ENCODE peak calls at places on chromosomes 2 and 18, in five cellular contexts. One of them, this sample, is unnamed.

GRCh38 chr2:71697106-71698010 is 244.0 kb downstream of the DYSF start:
- DNase-seq in uterus: no peak
- DNase-seq in GM23248: no peak
- DNase-seq in A549: no peak
- DNase-seq in RWPE2: peak; percentile 24
- DNase-seq in this sample: no peak

GRCh38 chr2:33510589-33510968 is 34.1 kb downstream of the RASGRP3 start:
- DNase-seq in GM23248: peak; percentile 36
- DNase-seq in uterus: no peak
- DNase-seq in A549: no peak
- DNase-seq in RWPE2: no peak
- DNase-seq in this sample: no peak

GRCh38 chr2:207632575-207633492 is 7.6 kb upstream of the METTL21A start:
- DNase-seq in A549: peak; percentile 89
- DNase-seq in RWPE2: no peak
- DNase-seq in GM23248: peak; percentile 81
- DNase-seq in uterus: no peak
- DNase-seq in this sample: no peak

GRCh38 chr2:45636013-45636412 is 15.5 kb upstream of the PRKCE start:
- DNase-seq in uterus: no peak
- DNase-seq in GM23248: no peak
- DNase-seq in A549: no peak
- DNase-seq in RWPE2: no peak
- DNase-seq in this sample: no peak

GRCh38 chr2:207334631-207335371 is 169.1 kb upstream of the KLF7 start:
- DNase-seq in RWPE2: peak; percentile 95
- DNase-seq in uterus: peak; percentile 61
- DNase-seq in GM23248: peak; percentile 98
- DNase-seq in A549: peak; percentile 88
- DNase-seq in this sample: peak; percentile 14

GRCh38 chr2:13005761-13006336 is 289.1 kb downstream of the TRIB2 start:
- DNase-seq in A549: no peak
- DNase-seq in uterus: no peak
- DNase-seq in RWPE2: no peak
- DNase-seq in GM23248: no peak
- DNase-seq in this sample: peak; percentile 24

GRCh38 chr18:51235011-51235789 is 37.7 kb upstream of the MEX3C start:
- DNase-seq in GM23248: peak; percentile 17
- DNase-seq in A549: peak; percentile 48
- DNase-seq in RWPE2: no peak
- DNase-seq in uterus: no peak
- DNase-seq in this sample: no peak

GRCh38 chr2:225697936-225698335 is 298.4 kb downstream of the NYAP2 start:
- DNase-seq in uterus: no peak
- DNase-seq in GM23248: no peak
- DNase-seq in A549: no peak
- DNase-seq in RWPE2: no peak
- DNase-seq in this sample: no peak

GRCh38 chr18:48036191-48036590 is 105.7 kb upstream of the SMAD2 start:
- DNase-seq in A549: no peak
- DNase-seq in RWPE2: peak; percentile 26
- DNase-seq in uterus: peak; percentile 16
- DNase-seq in GM23248: peak; percentile 33
- DNase-seq in this sample: no peak

GRCh38 chr2:232891621-232892071 is 21.6 kb downstream of the SNORC start:
- DNase-seq in RWPE2: no peak
- DNase-seq in GM23248: peak; percentile 92
- DNase-seq in uterus: no peak
- DNase-seq in A549: no peak
- DNase-seq in this sample: no peak

GRCh38 chr2:64114063-64114911 is 29.9 kb downstream of the PELI1 start:
- DNase-seq in RWPE2: no peak
- DNase-seq in GM23248: peak; percentile 85
- DNase-seq in A549: no peak
- DNase-seq in uterus: no peak
- DNase-seq in this sample: no peak

GRCh38 chr2:29272311-29272710 is 157.1 kb downstream of the CLIP4 start:
- DNase-seq in A549: no peak
- DNase-seq in RWPE2: no peak
- DNase-seq in GM23248: no peak
- DNase-seq in uterus: no peak
- DNase-seq in this sample: no peak

GRCh38 chr2:239832101-239832994 is 192.8 kb downstream of the NDUFA10 start:
- DNase-seq in GM23248: no peak
- DNase-seq in RWPE2: no peak
- DNase-seq in A549: no peak
- DNase-seq in uterus: peak; percentile 4
- DNase-seq in this sample: no peak

GRCh38 chr2:9232166-9232479 is 25.5 kb downstream of the ASAP2 start:
- DNase-seq in RWPE2: no peak
- DNase-seq in uterus: no peak
- DNase-seq in GM23248: no peak
- DNase-seq in A549: no peak
- DNase-seq in this sample: no peak

GRCh38 chr2:109497911-109498870 is 115.6 kb downstream of the SEPTIN10 start:
- DNase-seq in uterus: no peak
- DNase-seq in GM23248: peak; percentile 49
- DNase-seq in A549: no peak
- DNase-seq in RWPE2: no peak
- DNase-seq in this sample: no peak

GRCh38 chr2:119827866-119828507 is 68.3 kb downstream of the PTPN4 start:
- DNase-seq in uterus: no peak
- DNase-seq in GM23248: peak; percentile 15
- DNase-seq in RWPE2: no peak
- DNase-seq in A549: no peak
- DNase-seq in this sample: no peak

GRCh38 chr2:196513796-196514526 is 125.6 kb upstream of the CCDC150 start:
- DNase-seq in A549: no peak
- DNase-seq in GM23248: no peak
- DNase-seq in RWPE2: no peak
- DNase-seq in uterus: no peak
- DNase-seq in this sample: no peak

GRCh38 chr2:53787255-53787910 is 539 bp downstream of the ERLEC1 start:
- DNase-seq in RWPE2: no peak
- DNase-seq in GM23248: peak; percentile 72
- DNase-seq in uterus: no peak
- DNase-seq in A549: peak; percentile 9
- DNase-seq in this sample: no peak

GRCh38 chr2:136384541-136385303 is 266.8 kb upstream of the CXCR4 start:
- DNase-seq in A549: peak; percentile 33
- DNase-seq in RWPE2: no peak
- DNase-seq in GM23248: peak; percentile 33
- DNase-seq in uterus: no peak
- DNase-seq in this sample: no peak

GRCh38 chr2:138922973-138923563 is 142.9 kb upstream of the NXPH2 start:
- DNase-seq in GM23248: peak; percentile 43
- DNase-seq in uterus: no peak
- DNase-seq in A549: peak; percentile 25
- DNase-seq in RWPE2: no peak
- DNase-seq in this sample: no peak

GRCh38 chr2:213238753-213239591 is 45.3 kb upstream of the SPAG16 start:
- DNase-seq in uterus: no peak
- DNase-seq in GM23248: peak; percentile 83
- DNase-seq in A549: peak; percentile 58
- DNase-seq in RWPE2: no peak
- DNase-seq in this sample: peak; percentile 18

GRCh38 chr2:55628931-55629330 is 11.5 kb upstream of the PPP4R3B start:
- DNase-seq in GM23248: no peak
- DNase-seq in RWPE2: no peak
- DNase-seq in uterus: no peak
- DNase-seq in A549: no peak
- DNase-seq in this sample: no peak

GRCh38 chr18:2891526-2892431 is 45.0 kb downstream of the EMILIN2 start:
- DNase-seq in GM23248: no peak
- DNase-seq in A549: no peak
- DNase-seq in uterus: no peak
- DNase-seq in RWPE2: no peak
- DNase-seq in this sample: no peak

GRCh38 chr2:201448701-201449100 is 2.6 kb downstream of the TRAK2 start:
- DNase-seq in GM23248: no peak
- DNase-seq in A549: no peak
- DNase-seq in RWPE2: no peak
- DNase-seq in uterus: no peak
- DNase-seq in this sample: no peak

DNA sequence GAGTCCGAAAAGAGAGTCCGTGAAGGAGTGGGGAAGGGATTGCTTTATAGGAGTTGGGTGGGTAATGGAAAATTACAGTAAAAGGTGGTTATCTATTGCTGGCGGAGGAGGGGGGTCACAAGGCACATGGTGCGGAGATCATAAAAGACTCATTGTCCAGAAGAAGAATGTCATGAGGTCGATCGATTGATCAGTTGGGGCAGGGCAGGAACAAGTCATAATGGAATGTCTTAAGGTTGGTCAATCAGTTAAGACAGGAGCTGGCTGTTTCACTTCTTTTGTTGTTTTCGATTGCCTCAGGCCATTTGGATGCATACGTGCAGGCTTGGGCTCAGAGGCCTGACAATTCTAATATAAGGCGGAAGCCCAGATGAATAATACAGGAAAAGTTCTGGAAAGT is 473.0 kb upstream of the TNP1 start:
- DNase-seq in RWPE2: no peak
- DNase-seq in uterus: no peak
- DNase-seq in GM23248: no peak
- DNase-seq in A549: no peak
- DNase-seq in this sample: no peak
- H3K4me1 ChIP-seq in RWPE2: peaks cover 23% of the 10 kb centered on the region
- H3K4me1 ChIP-seq in uterus: peaks cover 6% of the 10 kb centered on the region
- H3K4me1 ChIP-seq in GM23248: peaks cover 25% of the 10 kb centered on the region
- H3K4me1 ChIP-seq in A549: peaks cover 49% of the 10 kb centered on the region
- H3K4me1 ChIP-seq in this sample: no peaks in the 10 kb centered on the region

GRCh38 chr2:96527990-96528679 is 8.4 kb upstream of the ARID5A start:
- DNase-seq in A549: no peak
- DNase-seq in uterus: peak; percentile 55
- DNase-seq in GM23248: peak; percentile 48
- DNase-seq in RWPE2: no peak
- DNase-seq in this sample: no peak
- H3K4me3 ChIP-seq in A549: no peak overlapping the region
- H3K4me3 ChIP-seq in uterus: peak overlapping the region; percentile 44
- H3K4me3 ChIP-seq in GM23248: peak overlapping the region; percentile 75
- H3K4me3 ChIP-seq in RWPE2: no peak overlapping the region
- H3K4me3 ChIP-seq in this sample: peak overlapping the region; percentile 71

DNA sequence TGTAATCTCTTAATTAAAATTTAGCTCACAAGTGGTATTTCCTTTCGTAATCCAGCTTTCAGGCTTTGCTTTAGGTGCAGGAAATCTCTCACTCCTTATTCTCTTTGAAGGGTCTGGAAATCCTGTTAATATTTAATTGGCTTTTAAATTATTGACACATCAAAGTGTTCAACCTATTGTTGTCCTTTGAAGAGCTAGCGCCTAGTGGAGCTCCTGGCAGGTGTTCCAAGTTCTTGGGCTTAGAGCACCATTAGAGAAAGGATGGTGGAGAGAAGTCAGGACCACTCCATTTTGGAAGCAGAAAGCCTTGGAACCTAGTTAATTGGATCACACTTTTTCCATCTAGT is 92.4 kb downstream of the CABLES1 start:
- DNase-seq in uterus: no peak
- DNase-seq in GM23248: no peak
- DNase-seq in A549: no peak
- DNase-seq in RWPE2: no peak
- DNase-seq in this sample: no peak
- H3K4me1 ChIP-seq in uterus: peaks cover 14% of the 10 kb centered on the region
- H3K4me1 ChIP-seq in GM23248: peaks cover 75% of the 10 kb centered on the region
- H3K4me1 ChIP-seq in A549: peaks cover 4% of the 10 kb centered on the region
- H3K4me1 ChIP-seq in RWPE2: peaks cover 7% of the 10 kb centered on the region
- H3K4me1 ChIP-seq in this sample: peaks cover 60% of the 10 kb centered on the region

DNA sequence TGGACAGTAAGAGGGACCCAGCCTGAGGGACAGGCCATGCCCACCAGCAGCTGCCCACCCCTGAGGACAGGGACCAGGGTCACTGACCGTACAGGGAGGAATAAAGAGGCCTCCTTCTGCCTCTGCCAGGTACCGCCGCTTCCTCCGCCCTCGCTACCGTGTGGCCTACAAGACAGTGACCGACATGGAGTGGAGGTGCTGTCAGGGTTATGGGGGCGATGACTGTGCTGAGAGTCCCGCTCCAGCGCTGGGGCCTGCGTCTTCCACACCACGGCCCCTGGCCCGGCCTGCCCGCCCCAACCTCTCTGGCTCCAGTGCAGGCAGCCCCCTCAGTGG is 2.2 kb downstream of the EMILIN1 start:
- DNase-seq in A549: no peak
- DNase-seq in uterus: peak; percentile 39
- DNase-seq in RWPE2: no peak
- DNase-seq in GM23248: no peak
- DNase-seq in this sample: no peak
- H3K4me3 ChIP-seq in A549: no peak overlapping the region
- H3K4me3 ChIP-seq in uterus: peak overlapping the region; percentile 84
- H3K4me3 ChIP-seq in RWPE2: no peak overlapping the region
- H3K4me3 ChIP-seq in GM23248: peak overlapping the region; percentile 81
- H3K4me3 ChIP-seq in this sample: no peak overlapping the region

GRCh38 chr2:237711458-237712150 is 84.2 kb downstream of the LRRFIP1 start:
- DNase-seq in RWPE2: no peak
- DNase-seq in GM23248: no peak
- DNase-seq in uterus: no peak
- DNase-seq in A549: no peak
- DNase-seq in this sample: no peak
- H3K4me1 ChIP-seq in RWPE2: peaks cover 27% of the 10 kb centered on the region
- H3K4me1 ChIP-seq in GM23248: peaks cover 23% of the 10 kb centered on the region
- H3K4me1 ChIP-seq in uterus: peaks cover 14% of the 10 kb centered on the region
- H3K4me1 ChIP-seq in A549: peaks cover 10% of the 10 kb centered on the region
- H3K4me1 ChIP-seq in this sample: peaks cover 32% of the 10 kb centered on the region

DNA sequence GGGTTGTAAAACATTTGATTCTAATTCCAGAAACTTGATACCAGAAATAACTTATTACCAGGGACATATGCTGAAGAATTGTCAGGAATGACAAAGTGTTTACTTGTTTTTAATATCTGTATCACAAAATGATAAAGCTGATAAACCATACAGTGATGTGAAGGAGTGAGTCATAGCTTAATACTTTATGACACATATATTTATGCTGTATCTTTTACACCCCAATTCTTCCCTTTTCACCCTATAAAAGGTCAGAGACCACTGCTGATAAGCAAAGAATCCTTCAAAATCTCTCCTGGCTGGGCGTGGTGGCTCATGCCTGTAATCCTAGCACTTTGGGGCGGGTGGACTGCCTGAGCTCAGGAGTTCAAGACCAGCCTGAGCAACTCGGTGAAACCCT is 1.6 kb upstream of the MAPRE2 start:
- DNase-seq in GM23248: no peak
- DNase-seq in RWPE2: no peak
- DNase-seq in uterus: no peak
- DNase-seq in A549: no peak
- DNase-seq in this sample: no peak
- H3K4me3 ChIP-seq in GM23248: no peak overlapping the region
- H3K4me3 ChIP-seq in RWPE2: no peak overlapping the region
- H3K4me3 ChIP-seq in uterus: no peak overlapping the region
- H3K4me3 ChIP-seq in A549: no peak overlapping the region
- H3K4me3 ChIP-seq in this sample: no peak overlapping the region